ENCODE peak calls at places on chromosomes 13 and 19, in nine cellular contexts. I, Q, E, M, F, W, J, G and Z are unnamed samples. For H3K9me3, the result is how much of the 10 kb centered on the place peaks cover.

GRCh38 chr19:41366089-41366488 is 2.1 kb upstream of the B9D2 start:
- DNase-seq in I (no peak), Q (no peak), E (no peak), M (no peak), F (no peak), W (no peak), J (no peak), G (no peak), Z (no peak)

GRCh38 chr19:13169769-13170168 is 19.6 kb downstream of the IER2 start:
- DNase-seq in I (peak), Q (no peak), E (peak), M (no peak), F (no peak), W (peak), J (peak), G (no peak), Z (no peak)

GRCh38 chr19:13165091-13165997 is 15.1 kb downstream of the IER2 start:
- DNase-seq in I (no peak), Q (no peak), E (no peak), M (no peak), F (no peak), W (no peak), J (peak), G (no peak), Z (no peak)

GRCh38 chr13:113427562-113428468 is 25.5 kb downstream of the ADPRHL1 start:
- DNase-seq in I (no peak), Q (no peak), E (peak), M (no peak), F (no peak), W (no peak), J (no peak), G (no peak), Z (peak)

GRCh38 chr13:26198116-26198515 is 24.0 kb downstream of the RNF6 start:
- DNase-seq in I (no peak), Q (no peak), E (no peak), M (no peak), F (no peak), W (no peak), J (no peak), G (no peak), Z (no peak)

GRCh38 chr13:110651726-110652230 is 36.4 kb downstream of the NAXD start:
- DNase-seq in I (no peak), Q (no peak), E (no peak), M (no peak), F (no peak), W (no peak), J (no peak), G (no peak), Z (no peak)

GRCh38 chr19:1069009-1069779 is 2.2 kb downstream of the ARHGAP45 start:
- DNase-seq in I (no peak), Q (peak), E (no peak), M (no peak), F (no peak), W (no peak), J (no peak), G (no peak), Z (peak)

GRCh38 chr19:1780272-1780957 is 27.1 kb downstream of the ONECUT3 start:
- DNase-seq in I (no peak), Q (no peak), E (peak), M (no peak), F (no peak), W (no peak), J (no peak), G (peak), Z (no peak)

GRCh38 chr13:40676007-40676406 is 9.6 kb upstream of the FOXO1 start:
- DNase-seq in I (no peak), Q (no peak), E (no peak), M (no peak), F (no peak), W (no peak), J (no peak), G (no peak), Z (no peak)

GRCh38 chr19:50580970-50581636 is 12.9 kb upstream of the LRRC4B start:
- DNase-seq in I (no peak), Q (no peak), E (no peak), M (peak), F (no peak), W (no peak), J (no peak), G (no peak), Z (no peak)

GRCh38 chr13:30997697-30998547 is 65.5 kb downstream of the TEX26 start:
- DNase-seq in I (no peak), Q (peak), E (no peak), M (peak), F (no peak), W (no peak), J (no peak), G (no peak), Z (peak)

GRCh38 chr19:49149652-49150105 is 5.5 kb downstream of the HRC start:
- DNase-seq in I (peak), Q (peak), E (peak), M (peak), F (peak), W (peak), J (peak), G (peak), Z (peak)

GRCh38 chr13:93260591-93260990 is 34.0 kb downstream of the GPC6 start:
- DNase-seq in I (no peak), Q (no peak), E (peak), M (no peak), F (no peak), W (no peak), J (no peak), G (no peak), Z (no peak)

GRCh38 chr13:44967656-44968451 is 21.4 kb downstream of the NUFIP1 start:
- DNase-seq in I (no peak), Q (no peak), E (peak), M (no peak), F (no peak), W (no peak), J (peak), G (no peak), Z (no peak)

GRCh38 chr19:50308991-50309390 is 20.2 kb downstream of the KCNC3 start:
- DNase-seq in I (no peak), Q (no peak), E (no peak), M (no peak), F (no peak), W (no peak), J (no peak), G (no peak), Z (peak)

GRCh38 chr13:110869805-110870706 is 44.8 kb downstream of the ANKRD10 start:
- DNase-seq in I (peak), Q (peak), E (peak), M (peak), F (peak), W (peak), J (peak), G (peak), Z (peak)

GRCh38 chr13:102310691-102311432 is 91.0 kb downstream of the FGF14 start:
- DNase-seq in I (no peak), Q (no peak), E (no peak), M (no peak), F (no peak), W (no peak), J (no peak), G (no peak), Z (peak)

GRCh38 chr13:39634956-39635355 is 20.5 kb upstream of the COG6 start:
- DNase-seq in I (no peak), Q (no peak), E (no peak), M (no peak), F (no peak), W (no peak), J (no peak), G (no peak), Z (no peak)

GRCh38 chr19:35033067-35034004 is 3.1 kb downstream of the SCN1B start:
- DNase-seq in I (no peak), Q (no peak), E (no peak), M (no peak), F (no peak), W (no peak), J (no peak), G (no peak), Z (no peak)

GRCh38 chr19:42095814-42096230 is 19.9 kb downstream of the ZNF574 start:
- DNase-seq in I (peak), Q (no peak), E (no peak), M (peak), F (no peak), W (no peak), J (no peak), G (no peak), Z (no peak)

GRCh38 chr13:113607477-113608245 is 23.1 kb downstream of the TFDP1 start:
- DNase-seq in I (no peak), Q (no peak), E (no peak), M (no peak), F (no peak), W (no peak), J (no peak), G (no peak), Z (no peak)

GRCh38 chr19:34253711-34254551 is 423 bp upstream of the GARRE1 start:
- DNase-seq in I (no peak), Q (peak), E (peak), M (peak), F (no peak), W (no peak), J (peak), G (peak), Z (peak)

GRCh38 chr13:107867701-107868661 is 347.4 kb downstream of the LIG4 start:
- DNase-seq in I (peak), Q (peak), E (peak), M (peak), F (no peak), W (no peak), J (peak), G (no peak), Z (peak)

GRCh38 chr19:2249880-2250764 is 999 bp downstream of the AMH start:
- DNase-seq in I (no peak), Q (no peak), E (no peak), M (no peak), F (no peak), W (no peak), J (no peak), G (no peak), Z (no peak)

GRCh38 chr19:5191091-5191490 is 149.5 kb downstream of the PTPRS start:
- DNase-seq in I (no peak), Q (no peak), E (no peak), M (no peak), F (no peak), W (no peak), J (no peak), G (no peak), Z (no peak)

GRCh38 chr19:5192568-5192967 is 148.0 kb downstream of the PTPRS start:
- DNase-seq in I (no peak), Q (no peak), E (no peak), M (no peak), F (no peak), W (no peak), J (no peak), G (no peak), Z (no peak)

GRCh38 chr19:5194641-5195040 is 146.0 kb downstream of the PTPRS start:
- DNase-seq in I (no peak), Q (no peak), E (no peak), M (no peak), F (no peak), W (no peak), J (no peak), G (no peak), Z (no peak)

GRCh38 chr19:5196832-5197231 is 143.8 kb downstream of the PTPRS start:
- DNase-seq in I (no peak), Q (no peak), E (no peak), M (no peak), F (no peak), W (no peak), J (no peak), G (no peak), Z (no peak)

DNA sequence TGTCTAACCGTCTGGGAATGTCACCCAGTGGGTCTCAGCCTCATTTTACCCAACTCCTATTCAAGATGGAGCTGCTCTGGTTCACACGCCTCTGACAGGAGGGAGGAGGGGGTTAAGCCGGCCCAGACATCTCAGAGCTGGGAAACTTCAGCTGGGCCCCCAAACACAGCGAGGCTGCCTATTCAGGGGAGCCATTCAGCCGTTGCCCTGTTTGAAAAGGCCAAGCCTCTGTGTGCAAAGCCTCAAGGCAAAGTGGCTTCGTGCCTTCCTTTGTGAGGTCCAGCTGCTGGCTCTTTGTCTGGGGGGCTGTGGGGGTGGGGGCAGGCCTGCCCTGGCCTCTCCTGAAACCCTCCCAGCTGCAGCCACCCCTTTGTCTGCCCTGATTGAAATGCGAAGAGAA is 147.4 kb downstream of the PTPRS start:
- DNase-seq in I (no peak), Q (no peak), E (no peak), M (no peak), F (no peak), W (no peak), J (no peak), G (no peak), Z (no peak)
- H3K4me3 ChIP-seq in I (no peak), Q (no peak), E (no peak), M (no peak), F (no peak), W (no peak), J (no peak), G (no peak), Z (no peak)

GRCh38 chr19:15892012-15892411 is 5.9 kb downstream of the CYP4F2 start:
- DNase-seq in I (no peak), Q (no peak), E (no peak), M (no peak), F (no peak), W (no peak), J (no peak), G (no peak), Z (no peak)
- H3K9me3 ChIP-seq in I (under half), Q (under half), E (under half), M (under half), F (under half), W (under half), J (under half), G (under half), Z (under half)

DNA sequence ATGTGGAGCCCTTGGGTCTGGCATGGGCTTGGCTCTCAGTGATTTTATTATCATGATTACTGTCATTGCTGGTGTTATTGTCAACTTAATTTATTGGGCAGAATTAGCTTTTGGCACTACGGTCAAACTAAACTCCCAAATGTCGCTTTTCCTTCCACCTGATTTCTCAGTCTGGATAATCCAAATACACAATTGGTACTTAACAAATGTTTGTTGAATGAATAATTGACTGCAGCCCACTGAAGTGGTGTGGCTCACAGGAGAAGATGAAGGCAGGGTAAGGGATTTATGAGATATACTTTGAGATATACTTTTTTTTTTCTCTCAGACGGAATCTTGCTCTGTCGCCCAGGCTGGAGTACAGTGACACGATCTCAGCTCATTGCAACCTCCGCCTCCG is 1.5 kb downstream of the COLGALT1 start:
- DNase-seq in I (no peak), Q (no peak), E (no peak), M (no peak), F (no peak), W (no peak), J (no peak), G (no peak), Z (no peak)
- H3K4me3 ChIP-seq in I (peak), Q (peak), E (no peak), M (no peak), F (peak), W (peak), J (no peak), G (no peak), Z (no peak)

GRCh38 chr19:39524495-39524894 is 8.2 kb downstream of the EID2B start:
- DNase-seq in I (no peak), Q (no peak), E (no peak), M (no peak), F (no peak), W (no peak), J (peak), G (peak), Z (no peak)
- H3K9me3 ChIP-seq in I (under half), Q (under half), E (under half), M (under half), F (under half), W (under half), J (under half), G (under half), Z (under half)

DNA sequence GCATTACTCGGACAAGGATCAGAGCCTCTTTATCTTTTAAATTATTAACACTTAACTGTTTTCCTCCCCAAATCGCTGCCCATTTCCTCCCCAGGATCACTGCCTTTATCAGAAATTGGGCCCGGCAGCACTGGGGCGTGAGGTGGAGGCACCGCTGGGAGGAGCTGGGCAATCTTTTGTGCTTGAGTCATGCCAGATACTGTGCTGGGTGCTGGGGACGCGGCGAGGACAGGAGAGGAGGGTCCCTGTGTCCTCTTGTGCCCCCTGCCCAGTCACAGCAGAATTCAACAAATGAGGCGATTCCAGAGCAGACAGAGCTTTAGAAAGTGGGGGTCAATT is 347.8 kb downstream of the ZNF536 start:
- DNase-seq in I (no peak), Q (peak), E (no peak), M (no peak), F (no peak), W (no peak), J (no peak), G (no peak), Z (no peak)
- H3K4me3 ChIP-seq in I (no peak), Q (peak), E (peak), M (peak), F (peak), W (no peak), J (peak), G (no peak), Z (peak)

GRCh38 chr19:36635342-36635741 is 30.2 kb downstream of the ZNF382 start:
- DNase-seq in I (no peak), Q (no peak), E (no peak), M (no peak), F (no peak), W (no peak), J (no peak), G (no peak), Z (no peak)
- H3K9me3 ChIP-seq in I (under half), Q (half or more), E (half or more), M (under half), F (half or more), W (under half), J (half or more), G (half or more), Z (under half)

GRCh38 chr13:106472621-106473020 is 62.8 kb downstream of the EFNB2 start:
- DNase-seq in I (no peak), Q (no peak), E (no peak), M (no peak), F (no peak), W (no peak), J (no peak), G (no peak), Z (no peak)
- H3K4me3 ChIP-seq in I (no peak), Q (no peak), E (no peak), M (no peak), F (no peak), W (peak), J (no peak), G (no peak), Z (no peak)

GRCh38 chr19:23440791-23441190 is 45.5 kb upstream of the ZNF91 start:
- DNase-seq in I (peak), Q (no peak), E (no peak), M (no peak), F (no peak), W (no peak), J (no peak), G (no peak), Z (no peak)
- H3K9me3 ChIP-seq in I (under half), Q (under half), E (under half), M (under half), F (under half), W (under half), J (under half), G (half or more), Z (under half)